ENCODE peak calls at places on chromosomes 11 and 22, in four cellular contexts. R, Q, J and W are unnamed samples.

GRCh38 chr11:37505406-37505805 is 907.4 kb upstream of the RAG2 start:
- DNase-seq in R (no peak), Q (no peak), J (peak), W (no peak)

GRCh38 chr11:122441702-122442092 is 213.8 kb upstream of the UBASH3B start:
- DNase-seq in R (no peak), Q (no peak), J (no peak), W (no peak)

GRCh38 chr22:49879871-49880270 is 26.2 kb downstream of the ZBED4 start:
- DNase-seq in R (no peak), Q (no peak), J (no peak), W (no peak)

GRCh38 chr22:42688241-42688913 is 32.3 kb downstream of the A4GALT start:
- DNase-seq in R (peak), Q (no peak), J (peak), W (no peak)

GRCh38 chr22:48821346-48822186 is 1006.1 kb downstream of the BRD1 start:
- DNase-seq in R (no peak), Q (no peak), J (no peak), W (no peak)

GRCh38 chr22:31929126-31929928 is 15.0 kb upstream of the YWHAH start:
- DNase-seq in R (no peak), Q (no peak), J (no peak), W (no peak)

GRCh38 chr11:129611661-129612566 is 203.7 kb upstream of the TMEM45B start:
- DNase-seq in R (no peak), Q (peak), J (no peak), W (no peak)

GRCh38 chr11:65170058-65170534 is at the start of gene SPDYC:
- DNase-seq in R (peak), Q (no peak), J (peak), W (no peak)

GRCh38 chr11:99098751-99099150 is 78.0 kb downstream of the CNTN5 start:
- DNase-seq in R (no peak), Q (peak), J (no peak), W (peak)

GRCh38 chr22:44385781-44386180 is 73.0 kb upstream of the SHISAL1 start:
- DNase-seq in R (no peak), Q (no peak), J (peak), W (no peak)

GRCh38 chr22:41217553-41218157 is 12.5 kb downstream of the L3MBTL2 start:
- DNase-seq in R (peak), Q (peak), J (peak), W (peak)

GRCh38 chr22:32545801-32546200 is 71.2 kb downstream of the FBXO7 start:
- DNase-seq in R (no peak), Q (no peak), J (no peak), W (no peak)

GRCh38 chr22:19241593-19241906 is 50.0 kb downstream of the CLTCL1 start:
- DNase-seq in R (no peak), Q (no peak), J (no peak), W (no peak)

GRCh38 chr11:48170176-48170839 is 46.3 kb upstream of the OR4B1 start:
- DNase-seq in R (no peak), Q (no peak), J (no peak), W (no peak)

GRCh38 chr22:45548991-45549736 is 46.5 kb downstream of the FBLN1 start:
- DNase-seq in R (no peak), Q (no peak), J (peak), W (no peak)

GRCh38 chr11:86798988-86799387 is 1.4 kb upstream of the PRSS23 start:
- DNase-seq in R (no peak), Q (no peak), J (no peak), W (no peak)

GRCh38 chr11:104366321-104366734 is 202.4 kb upstream of the PDGFD start:
- DNase-seq in R (peak), Q (no peak), J (no peak), W (no peak)

GRCh38 chr11:110092577-110093406 is at the start of gene ZC3H12C:
- DNase-seq in R (peak), Q (peak), J (peak), W (peak)

GRCh38 chr11:35337136-35337918 is 82.0 kb downstream of the SLC1A2 start:
- DNase-seq in R (no peak), Q (no peak), J (no peak), W (no peak)

GRCh38 chr11:13896990-13897353 is 65.6 kb upstream of the SPON1 start:
- DNase-seq in R (no peak), Q (no peak), J (no peak), W (no peak)

GRCh38 chr11:27926981-27927481 is 180.9 kb downstream of the KIF18A start:
- DNase-seq in R (no peak), Q (no peak), J (no peak), W (no peak)

GRCh38 chr11:46377831-46378230 is 3.6 kb upstream of the MDK start:
- DNase-seq in R (no peak), Q (no peak), J (no peak), W (no peak)

GRCh38 chr11:2587976-2588748 is 111.6 kb downstream of the KCNQ1OT1 start:
- DNase-seq in R (no peak), Q (no peak), J (no peak), W (peak)

GRCh38 chr11:119108151-119108856 is 1.2 kb downstream of the C2CD2L start:
- DNase-seq in R (peak), Q (peak), J (peak), W (peak)

GRCh38 chr11:134516529-134516928 is 104.5 kb upstream of the B3GAT1 start:
- DNase-seq in R (no peak), Q (no peak), J (peak), W (no peak)

GRCh38 chr22:21568207-21569075 is 927 bp downstream of the UBE2L3 start:
- DNase-seq in R (no peak), Q (peak), J (peak), W (no peak)

GRCh38 chr22:42945736-42946135 is 69.2 kb downstream of the PACSIN2 start:
- DNase-seq in R (no peak), Q (no peak), J (no peak), W (no peak)

GRCh38 chr11:102637731-102638130 is 12.6 kb upstream of the MMP20 start:
- DNase-seq in R (no peak), Q (no peak), J (no peak), W (no peak)

GRCh38 chr11:65476632-65477270 is 22.1 kb upstream of the MALAT1 start:
- DNase-seq in R (no peak), Q (peak), J (no peak), W (peak)

GRCh38 chr22:30178180-30179126 is 68.1 kb downstream of the LIF start:
- DNase-seq in R (no peak), Q (no peak), J (no peak), W (no peak)
- TF ChIP-seq CTCF in R (peak), Q (no peak), J (peak), W (no peak)

DNA sequence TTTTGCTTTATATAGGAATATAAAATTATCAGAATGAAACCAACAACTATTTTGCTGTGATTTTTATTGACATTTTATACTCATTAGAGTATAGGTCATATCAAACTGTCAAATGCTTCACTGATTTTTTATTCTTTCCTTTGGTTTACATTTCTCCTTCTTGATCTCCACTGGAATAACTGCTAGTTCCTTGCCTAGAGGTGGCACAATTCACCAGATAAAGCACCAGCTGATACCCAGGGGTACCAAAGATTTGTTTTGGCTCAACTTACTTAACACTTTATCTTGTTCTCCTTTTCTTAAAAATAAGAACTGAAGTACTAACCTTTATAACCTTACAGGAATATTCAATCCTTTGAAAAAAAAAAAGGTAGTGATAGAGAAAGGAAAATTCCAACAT is 725.1 kb upstream of the CHORDC1 start:
- DNase-seq in R (no peak), Q (no peak), J (no peak), W (no peak)
- TF ChIP-seq CTCF in R (peak), Q (no peak), J (peak), W (no peak)

DNA sequence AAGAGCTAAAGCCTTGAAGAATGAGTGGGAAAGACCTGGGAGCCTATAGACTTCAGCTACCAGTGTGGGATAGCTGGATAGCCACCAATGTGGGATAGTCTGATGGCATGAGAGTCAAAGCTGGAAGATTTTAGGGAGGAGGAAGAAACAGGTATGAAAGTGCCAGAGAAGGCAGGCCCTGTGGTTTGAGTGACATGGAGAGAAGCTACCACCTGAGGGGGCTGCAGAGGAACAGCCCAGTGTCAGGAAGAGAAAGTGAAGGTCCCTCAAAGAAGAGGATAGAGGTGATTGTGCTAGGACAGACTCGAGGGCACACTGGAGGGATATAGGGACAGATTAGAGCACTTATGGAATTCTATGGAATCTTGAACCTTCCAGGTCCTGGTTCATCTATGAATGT is 23.1 kb upstream of the PAX6 start:
- DNase-seq in R (peak), Q (no peak), J (peak), W (no peak)
- TF ChIP-seq CTCF in R (peak), Q (peak), J (peak), W (no peak)

GRCh38 chr11:9060700-9061111 is 30.7 kb downstream of the SCUBE2 start:
- DNase-seq in R (peak), Q (peak), J (peak), W (peak)
- TF ChIP-seq CTCF in R (peak), Q (peak), J (peak), W (peak)

DNA sequence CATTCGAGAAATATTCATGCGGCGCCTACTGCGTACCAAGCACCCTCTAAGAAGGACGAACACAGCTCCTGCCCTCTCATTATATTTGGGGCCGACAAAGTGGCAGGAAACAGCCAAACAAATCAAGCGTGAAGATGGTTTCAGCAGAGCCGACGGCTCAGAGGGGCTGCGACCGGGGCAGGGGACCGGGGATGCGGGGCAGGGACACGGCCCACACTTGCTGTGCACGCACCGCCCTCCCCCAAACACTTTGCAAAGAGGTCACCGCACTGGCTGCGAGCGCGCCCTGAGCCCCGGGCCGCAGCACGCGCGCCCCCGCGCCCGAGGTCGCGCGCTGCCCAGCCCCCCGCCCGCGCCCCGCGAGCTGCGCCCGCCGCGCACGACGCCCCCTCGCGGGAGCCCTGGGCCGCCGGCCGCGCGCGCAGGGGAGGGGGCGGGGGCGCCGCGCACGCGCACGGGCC is 255 bp upstream of the SYNGR1 start:
- DNase-seq in R (no peak), Q (no peak), J (peak), W (peak)
- TF ChIP-seq CTCF in R (no peak), Q (no peak), J (no peak), W (peak)

GRCh38 chr11:61787928-61788491 is 4.4 kb downstream of the TMEM258 start:
- DNase-seq in R (peak), Q (no peak), J (peak), W (peak)
- TF ChIP-seq CTCF in R (peak), Q (peak), J (peak), W (peak)

GRCh38 chr22:46737105-46737975 is 712 bp downstream of the CERK start:
- DNase-seq in R (peak), Q (peak), J (peak), W (peak)

GRCh38 chr22:46738642-46738960 is 549 bp upstream of the CERK start:
- DNase-seq in R (no peak), Q (peak), J (peak), W (no peak)

GRCh38 chr22:46740910-46741785 is 3.1 kb upstream of the CERK start:
- DNase-seq in R (no peak), Q (no peak), J (no peak), W (no peak)

GRCh38 chr22:46737976-46738641 is at the start of gene CERK:
- DNase-seq in R (peak), Q (peak), J (peak), W (peak)

DNA sequence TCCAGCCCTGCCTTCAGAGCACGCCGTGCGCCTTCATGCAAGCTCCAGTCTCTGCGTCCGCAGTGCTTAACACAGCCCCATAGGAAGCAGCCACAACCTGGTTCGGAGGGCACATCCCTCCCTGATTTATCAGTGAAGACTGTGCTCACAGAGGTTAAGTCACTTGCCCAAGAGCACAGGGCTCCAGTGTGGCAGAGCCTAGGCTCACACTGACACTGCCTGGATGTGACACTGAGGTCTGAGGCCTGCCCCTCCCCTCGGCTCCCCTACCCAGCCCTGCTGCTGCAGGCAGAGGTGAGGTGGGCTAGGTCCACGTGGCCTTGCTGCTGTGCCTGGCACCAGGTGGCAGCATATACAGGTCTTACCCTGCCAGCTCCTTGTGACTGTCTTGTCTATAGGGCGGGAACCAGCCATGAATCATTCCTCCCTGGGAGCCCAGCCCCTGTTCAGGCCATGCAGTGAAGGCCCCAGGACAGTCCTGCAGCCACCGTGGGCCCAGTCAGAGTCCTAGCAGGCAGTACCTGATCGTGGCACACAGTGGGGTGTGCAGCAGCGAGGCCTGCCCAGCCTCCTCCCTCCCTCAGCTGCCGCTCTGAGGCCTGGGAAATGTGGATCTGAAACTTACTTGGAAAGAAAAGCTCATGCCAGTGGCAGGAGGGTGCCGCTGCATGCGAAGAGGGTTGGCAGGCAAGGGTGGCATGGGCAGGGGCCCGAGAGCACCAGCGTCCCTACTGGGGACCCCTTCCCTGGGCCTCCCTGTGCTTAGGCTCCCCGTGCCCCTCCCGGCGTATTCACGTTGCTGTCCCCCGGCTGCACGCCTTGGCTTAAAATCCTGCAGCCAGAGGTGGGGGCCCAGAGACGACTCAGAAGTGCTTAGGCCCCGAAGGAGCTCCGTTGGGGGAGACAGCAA is 1.2 kb upstream of the CERK start:
- DNase-seq in R (peak), Q (peak), J (peak), W (no peak)
- TF ChIP-seq CTCF in R (no peak), Q (peak), J (no peak), W (peak)

GRCh38 chr11:124839051-124839971 is 25.9 kb upstream of the ROBO3 start:
- DNase-seq in R (peak), Q (no peak), J (peak), W (peak)

GRCh38 chr11:124834526-124835190 is 30.6 kb upstream of the ROBO3 start:
- DNase-seq in R (no peak), Q (no peak), J (no peak), W (no peak)

GRCh38 chr11:124835918-124836317 is 29.3 kb upstream of the ROBO3 start:
- DNase-seq in R (no peak), Q (no peak), J (no peak), W (no peak)

GRCh38 chr11:124839972-124840621 is 25.1 kb upstream of the ROBO3 start:
- DNase-seq in R (no peak), Q (no peak), J (no peak), W (no peak)

GRCh38 chr11:124837491-124837856 is 27.8 kb upstream of the ROBO3 start:
- DNase-seq in R (peak), Q (peak), J (peak), W (peak)
- TF ChIP-seq CTCF in R (no peak), Q (peak), J (no peak), W (peak)

DNA sequence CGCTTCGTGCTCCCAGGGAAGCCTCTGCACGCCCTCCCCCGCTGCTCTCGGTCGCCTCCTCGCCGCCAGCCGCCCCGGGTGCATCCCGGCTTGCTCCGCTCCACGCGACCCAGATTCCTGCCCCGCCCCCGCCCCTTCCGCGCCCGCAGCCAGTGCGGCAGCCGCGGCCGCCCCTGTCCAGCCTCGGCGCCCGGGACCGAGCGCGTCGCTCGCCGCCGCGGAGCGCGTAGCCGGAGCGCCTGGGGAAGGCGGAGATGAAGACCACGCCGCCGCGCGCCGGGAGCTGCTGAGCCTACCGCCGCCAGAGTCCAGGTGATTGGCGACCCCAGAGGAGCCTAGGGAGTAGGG is at the start of gene ELMOD1:
- DNase-seq in R (peak), Q (peak), J (peak), W (peak)
- TF ChIP-seq CTCF in R (peak), Q (no peak), J (no peak), W (no peak)